ENCODE peak calls at places on chromosomes 16 and 17, in nine cellular contexts. C is neural crest cell, N is GM13976, J is endodermal cell, Q is tibial nerve, T is GM12878, S is AG04450, D is left ventricle myocardium inferior, V is HepG2. U is an unnamed sample.
A peak's percentile ranks its signal among the peaks of the same experiment; 100 is the strongest.

GRCh38 chr17:82914375-82914774 is 74.6 kb upstream of the ZNF750 start:
- DNase-seq in C (no peak), N (peak; percentile 78), J (no peak), Q (no peak), T (no peak), S (no peak), D (peak; percentile 56), V (no peak), U (no peak)

GRCh38 chr17:80872999-80873951 is 118.4 kb upstream of the CHMP6 start:
- DNase-seq in C (peak; percentile 18), N (no peak), J (peak; percentile 90), Q (no peak), T (no peak), S (no peak), D (peak; percentile 39), V (no peak), U (no peak)

GRCh38 chr17:65246252-65246651 is 109.1 kb downstream of the RGS9 start:
- DNase-seq in C (no peak), N (no peak), J (no peak), Q (no peak), T (no peak), S (no peak), D (no peak), V (no peak), U (no peak)

GRCh38 chr17:18319604-18320256 is 4.6 kb downstream of the SMCR8 start:
- DNase-seq in C (peak; percentile 26), N (no peak), J (peak; percentile 88), Q (no peak), T (no peak), S (peak; percentile 34), D (no peak), V (peak; percentile 37), U (no peak)

GRCh38 chr17:45325810-45326209 is 9.0 kb upstream of the MAP3K14 start:
- DNase-seq in C (no peak), N (no peak), J (peak; percentile 34), Q (no peak), T (no peak), S (no peak), D (no peak), V (no peak), U (no peak)

GRCh38 chr16:88505405-88506082 is 52.5 kb downstream of the ZFPM1 start:
- DNase-seq in C (no peak), N (peak; percentile 57), J (peak; percentile 79), Q (no peak), T (no peak), S (no peak), D (no peak), V (peak; percentile 79), U (peak; percentile 70)

GRCh38 chr17:44004761-44005526 is 522 bp downstream of the NAGS start:
- DNase-seq in C (no peak), N (no peak), J (peak; percentile 87), Q (no peak), T (no peak), S (no peak), D (no peak), V (no peak), U (no peak)

GRCh38 chr17:83200231-83200699 is 120.9 kb downstream of the METRNL start:
- DNase-seq in C (no peak), N (peak; percentile 55), J (no peak), Q (peak; percentile 64), T (no peak), S (no peak), D (peak; percentile 76), V (no peak), U (no peak)

GRCh38 chr17:35700157-35700556 is 31.3 kb upstream of the RASL10B start:
- DNase-seq in C (no peak), N (no peak), J (no peak), Q (no peak), T (no peak), S (no peak), D (no peak), V (no peak), U (no peak)

GRCh38 chr16:27802664-27803450 is 252.9 kb downstream of the KATNIP start:
- DNase-seq in C (no peak), N (no peak), J (no peak), Q (no peak), T (no peak), S (no peak), D (no peak), V (no peak), U (no peak)

GRCh38 chr16:27798241-27798640 is 248.3 kb downstream of the KATNIP start:
- DNase-seq in C (no peak), N (no peak), J (no peak), Q (no peak), T (no peak), S (no peak), D (no peak), V (no peak), U (no peak)

GRCh38 chr16:27801259-27801945 is 251.5 kb downstream of the KATNIP start:
- DNase-seq in C (no peak), N (no peak), J (no peak), Q (no peak), T (no peak), S (no peak), D (no peak), V (no peak), U (no peak)

GRCh38 chr16:27799866-27800265 is 249.9 kb downstream of the KATNIP start:
- DNase-seq in C (no peak), N (no peak), J (no peak), Q (no peak), T (no peak), S (no peak), D (no peak), V (no peak), U (no peak)

GRCh38 chr16:27800817-27801216 is 250.9 kb downstream of the KATNIP start:
- DNase-seq in C (no peak), N (no peak), J (no peak), Q (no peak), T (no peak), S (no peak), D (no peak), V (no peak), U (no peak)
- TF ChIP-seq CTCF in C (no peak), N (no peak), J (no peak), Q (no peak), T (no peak), S (no peak), D (no peak), V (no peak), U (no peak)

GRCh38 chr17:63962298-63962744 is 10.4 kb downstream of the SCN4A start:
- DNase-seq in C (no peak), N (no peak), J (no peak), Q (no peak), T (no peak), S (no peak), D (no peak), V (peak; percentile 70), U (no peak)

GRCh38 chr17:63963123-63963522 is 9.6 kb downstream of the SCN4A start:
- DNase-seq in C (no peak), N (no peak), J (no peak), Q (no peak), T (no peak), S (no peak), D (peak; percentile 41), V (no peak), U (no peak)

GRCh38 chr17:63967953-63968352 is 4.8 kb downstream of the SCN4A start:
- DNase-seq in C (no peak), N (no peak), J (no peak), Q (no peak), T (no peak), S (no peak), D (no peak), V (no peak), U (no peak)

GRCh38 chr17:63969278-63969677 is 3.4 kb downstream of the SCN4A start:
- DNase-seq in C (no peak), N (no peak), J (no peak), Q (no peak), T (no peak), S (no peak), D (no peak), V (no peak), U (no peak)

GRCh38 chr17:63966646-63967265 is 6.0 kb downstream of the SCN4A start:
- DNase-seq in C (no peak), N (no peak), J (no peak), Q (no peak), T (peak; percentile 60), S (no peak), D (no peak), V (no peak), U (peak; percentile 54)
- TF ChIP-seq CTCF in C (no peak), N (no peak), J (no peak), Q (no peak), T (no peak), S (no peak), D (no peak), V (no peak), U (no peak)

DNA sequence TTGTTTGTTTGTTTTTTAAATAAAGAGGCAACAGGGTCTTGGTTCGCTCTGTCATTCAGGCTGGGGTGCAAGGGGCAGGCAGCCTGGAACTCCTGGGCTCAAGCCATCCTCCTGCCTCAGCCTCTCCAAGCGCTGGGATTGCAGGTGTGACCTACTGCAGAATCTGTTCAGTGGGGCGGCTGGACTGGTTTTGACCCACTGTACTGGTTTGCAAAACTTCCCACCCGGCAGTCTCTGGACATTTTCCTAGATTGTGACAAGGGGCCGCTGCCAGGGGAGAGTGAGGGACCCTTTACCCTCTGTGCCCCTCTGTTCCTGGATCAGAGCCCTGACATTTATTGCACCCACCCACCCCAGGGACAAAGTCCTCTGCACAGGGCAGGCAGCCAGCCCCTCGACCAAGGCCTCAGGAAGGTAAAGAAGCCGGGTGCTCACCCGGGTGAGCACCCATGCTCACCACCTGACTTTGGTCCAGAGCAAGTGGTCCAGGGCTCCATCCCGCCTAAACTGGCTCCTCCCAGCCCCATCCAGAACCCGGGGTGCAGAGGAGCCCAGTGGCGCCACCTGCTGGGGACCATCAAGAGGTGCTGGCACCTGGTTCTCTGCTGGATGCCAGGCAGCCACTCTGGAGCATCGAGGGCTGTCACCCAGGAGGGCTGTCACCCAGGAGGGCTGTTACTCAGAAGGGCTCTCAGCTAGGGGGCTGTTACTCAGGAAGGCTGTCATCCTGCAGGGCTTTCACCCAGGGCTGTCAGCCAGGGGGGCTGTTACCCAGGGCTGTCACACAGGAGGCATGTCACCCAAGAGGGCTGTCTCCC is 98.9 kb downstream of the TNFRSF13B start:
- DNase-seq in C (peak; percentile 50), N (peak; percentile 87), J (peak; percentile 92), Q (no peak), T (no peak), S (no peak), D (no peak), V (no peak), U (peak; percentile 76)
- TF ChIP-seq CTCF in C (peak; percentile 70), N (peak; percentile 50), J (peak; percentile 90), Q (peak; percentile 12), T (peak; percentile 67), S (peak; percentile 40), D (peak; percentile 53), V (peak; percentile 53), U (peak; percentile 71)

DNA sequence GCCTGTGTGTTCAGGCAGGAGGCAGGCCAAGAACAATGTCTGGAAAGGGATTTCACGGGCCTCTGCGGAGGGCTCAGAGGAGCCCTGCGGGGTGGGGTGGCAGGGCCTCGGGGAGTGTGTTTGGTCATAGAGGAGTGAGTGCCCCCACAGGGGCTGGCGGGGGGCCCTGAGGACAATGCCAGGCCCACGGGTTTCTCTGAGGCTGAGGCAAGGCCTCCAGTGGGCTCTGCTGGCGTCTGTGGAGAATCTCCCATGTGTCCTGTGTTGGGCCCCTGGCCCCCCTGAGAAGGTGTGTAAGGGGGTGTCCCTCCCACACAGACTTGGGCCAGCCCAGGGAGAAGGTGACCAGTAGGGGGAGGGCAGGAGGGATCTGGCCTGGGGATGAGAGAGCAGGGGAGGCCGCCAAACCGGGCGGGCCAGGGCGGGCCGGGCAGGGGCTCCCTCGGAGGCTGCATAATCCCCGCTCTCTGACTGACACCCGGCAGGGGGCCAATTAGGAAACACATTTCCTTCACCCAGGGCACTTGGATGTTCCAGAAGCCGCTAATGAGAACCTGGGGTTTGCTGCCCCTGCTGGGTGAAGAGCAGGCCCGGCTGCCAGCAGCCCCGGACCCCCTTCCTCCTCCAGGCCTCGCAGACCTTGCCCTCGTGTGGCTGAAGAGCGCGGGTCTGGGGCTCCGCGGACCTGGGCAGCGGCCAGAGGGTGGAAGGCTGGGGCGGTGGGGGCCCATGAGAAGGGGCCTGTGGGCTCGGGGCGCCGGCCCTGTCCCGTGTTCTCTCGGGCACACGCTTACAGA is 204.2 kb downstream of the NTN1 start:
- DNase-seq in C (no peak), N (no peak), J (peak; percentile 99), Q (no peak), T (no peak), S (no peak), D (no peak), V (no peak), U (no peak)
- TF ChIP-seq CTCF in C (peak; percentile 41), N (no peak), J (peak; percentile 79), Q (no peak), T (no peak), S (peak; percentile 1), D (no peak), V (no peak), U (no peak)

U was measured in GM13977.